ENCODE peak calls at places on chromosomes 11 and 22, in ten cellular contexts. One of them, this sample, is unnamed.

GRCh38 chr22:46447906-46448669 is 89.3 kb downstream of the CELSR1 start:
- DNase-seq in NCI-H2081: no peak
- DNase-seq in GM13976: no peak
- DNase-seq in kidney epithelial cell: no peak
- DNase-seq in amygdala: no peak
- DNase-seq in ACHN: no peak
- DNase-seq in activated CD4-positive, alpha-beta T cell treated with anti-CD3 and anti-CD28 coated beads for 4 hours: no peak
- DNase-seq in HS-5: no peak
- DNase-seq in tibial nerve: no peak
- DNase-seq in activated naive CD4-positive, alpha-beta T cell treated with Interleukin-2 at 50 U/mL for 16 hours: no peak
- DNase-seq in this sample: no peak

GRCh38 chr11:79121351-79121750 is 319.5 kb downstream of the TENM4 start:
- DNase-seq in NCI-H2081: no peak
- DNase-seq in GM13976: no peak
- DNase-seq in kidney epithelial cell: no peak
- DNase-seq in amygdala: no peak
- DNase-seq in ACHN: no peak
- DNase-seq in activated CD4-positive, alpha-beta T cell treated with anti-CD3 and anti-CD28 coated beads for 4 hours: no peak
- DNase-seq in HS-5: no peak
- DNase-seq in tibial nerve: no peak
- DNase-seq in activated naive CD4-positive, alpha-beta T cell treated with Interleukin-2 at 50 U/mL for 16 hours: no peak
- DNase-seq in this sample: no peak

GRCh38 chr11:396948-397548 is 3.0 kb downstream of the PKP3 start:
- DNase-seq in NCI-H2081: no peak
- DNase-seq in GM13976: peak; percentile 92
- DNase-seq in kidney epithelial cell: no peak
- DNase-seq in amygdala: peak; percentile 33
- DNase-seq in ACHN: peak; percentile 83
- DNase-seq in activated CD4-positive, alpha-beta T cell treated with anti-CD3 and anti-CD28 coated beads for 4 hours: peak; percentile 35
- DNase-seq in HS-5: no peak
- DNase-seq in tibial nerve: peak; percentile 41
- DNase-seq in activated naive CD4-positive, alpha-beta T cell treated with Interleukin-2 at 50 U/mL for 16 hours: peak; percentile 55
- DNase-seq in this sample: peak; percentile 67

GRCh38 chr22:28942333-28942732 is 59.0 kb downstream of the ZNRF3 start:
- DNase-seq in NCI-H2081: no peak
- DNase-seq in GM13976: no peak
- DNase-seq in kidney epithelial cell: no peak
- DNase-seq in amygdala: no peak
- DNase-seq in ACHN: no peak
- DNase-seq in activated CD4-positive, alpha-beta T cell treated with anti-CD3 and anti-CD28 coated beads for 4 hours: no peak
- DNase-seq in HS-5: no peak
- DNase-seq in tibial nerve: no peak
- DNase-seq in activated naive CD4-positive, alpha-beta T cell treated with Interleukin-2 at 50 U/mL for 16 hours: no peak
- DNase-seq in this sample: no peak

GRCh38 chr11:115503083-115503885 is 931 bp downstream of the CADM1 start:
- DNase-seq in NCI-H2081: peak; percentile 83
- DNase-seq in GM13976: peak; percentile 55
- DNase-seq in kidney epithelial cell: no peak
- DNase-seq in amygdala: peak; percentile 88
- DNase-seq in ACHN: peak; percentile 81
- DNase-seq in activated CD4-positive, alpha-beta T cell treated with anti-CD3 and anti-CD28 coated beads for 4 hours: no peak
- DNase-seq in HS-5: no peak
- DNase-seq in tibial nerve: peak; percentile 9
- DNase-seq in activated naive CD4-positive, alpha-beta T cell treated with Interleukin-2 at 50 U/mL for 16 hours: peak; percentile 12
- DNase-seq in this sample: peak; percentile 47

GRCh38 chr11:88178211-88178610 is 3.0 kb upstream of the RAB38 start:
- DNase-seq in NCI-H2081: no peak
- DNase-seq in GM13976: no peak
- DNase-seq in kidney epithelial cell: no peak
- DNase-seq in amygdala: no peak
- DNase-seq in ACHN: no peak
- DNase-seq in activated CD4-positive, alpha-beta T cell treated with anti-CD3 and anti-CD28 coated beads for 4 hours: no peak
- DNase-seq in HS-5: no peak
- DNase-seq in tibial nerve: no peak
- DNase-seq in activated naive CD4-positive, alpha-beta T cell treated with Interleukin-2 at 50 U/mL for 16 hours: no peak
- DNase-seq in this sample: peak; percentile 27

GRCh38 chr22:21962655-21962949 is 10.0 kb upstream of the PPM1F start:
- DNase-seq in NCI-H2081: no peak
- DNase-seq in GM13976: no peak
- DNase-seq in kidney epithelial cell: no peak
- DNase-seq in amygdala: no peak
- DNase-seq in ACHN: no peak
- DNase-seq in activated CD4-positive, alpha-beta T cell treated with anti-CD3 and anti-CD28 coated beads for 4 hours: no peak
- DNase-seq in HS-5: no peak
- DNase-seq in tibial nerve: no peak
- DNase-seq in activated naive CD4-positive, alpha-beta T cell treated with Interleukin-2 at 50 U/mL for 16 hours: no peak
- DNase-seq in this sample: no peak

GRCh38 chr11:33329705-33330329 is 72.6 kb downstream of the HIPK3 start:
- DNase-seq in NCI-H2081: peak; percentile 55
- DNase-seq in GM13976: peak; percentile 38
- DNase-seq in kidney epithelial cell: peak; percentile 16
- DNase-seq in amygdala: no peak
- DNase-seq in ACHN: peak; percentile 60
- DNase-seq in activated CD4-positive, alpha-beta T cell treated with anti-CD3 and anti-CD28 coated beads for 4 hours: peak; percentile 46
- DNase-seq in HS-5: no peak
- DNase-seq in tibial nerve: peak; percentile 21
- DNase-seq in activated naive CD4-positive, alpha-beta T cell treated with Interleukin-2 at 50 U/mL for 16 hours: peak; percentile 29
- DNase-seq in this sample: peak; percentile 27

GRCh38 chr11:67470337-67471002 is 1.4 kb upstream of the TMEM134 start:
- DNase-seq in NCI-H2081: no peak
- DNase-seq in GM13976: no peak
- DNase-seq in kidney epithelial cell: no peak
- DNase-seq in amygdala: no peak
- DNase-seq in ACHN: no peak
- DNase-seq in activated CD4-positive, alpha-beta T cell treated with anti-CD3 and anti-CD28 coated beads for 4 hours: no peak
- DNase-seq in HS-5: no peak
- DNase-seq in tibial nerve: no peak
- DNase-seq in activated naive CD4-positive, alpha-beta T cell treated with Interleukin-2 at 50 U/mL for 16 hours: no peak
- DNase-seq in this sample: no peak

GRCh38 chr22:27804683-27805297 is 3.2 kb upstream of the MN1 start:
- DNase-seq in NCI-H2081: peak; percentile 61
- DNase-seq in GM13976: peak; percentile 83
- DNase-seq in kidney epithelial cell: no peak
- DNase-seq in amygdala: peak; percentile 68
- DNase-seq in ACHN: peak; percentile 65
- DNase-seq in activated CD4-positive, alpha-beta T cell treated with anti-CD3 and anti-CD28 coated beads for 4 hours: peak; percentile 53
- DNase-seq in HS-5: no peak
- DNase-seq in tibial nerve: peak; percentile 81
- DNase-seq in activated naive CD4-positive, alpha-beta T cell treated with Interleukin-2 at 50 U/mL for 16 hours: peak; percentile 51
- DNase-seq in this sample: peak; percentile 74

GRCh38 chr11:125303186-125303585 is 138.6 kb downstream of the PKNOX2 start:
- DNase-seq in NCI-H2081: no peak
- DNase-seq in GM13976: no peak
- DNase-seq in kidney epithelial cell: no peak
- DNase-seq in amygdala: no peak
- DNase-seq in ACHN: no peak
- DNase-seq in activated CD4-positive, alpha-beta T cell treated with anti-CD3 and anti-CD28 coated beads for 4 hours: no peak
- DNase-seq in HS-5: no peak
- DNase-seq in tibial nerve: no peak
- DNase-seq in activated naive CD4-positive, alpha-beta T cell treated with Interleukin-2 at 50 U/mL for 16 hours: no peak
- DNase-seq in this sample: no peak

GRCh38 chr22:25111579-25112517 is 87.8 kb upstream of the CRYBB3 start:
- DNase-seq in NCI-H2081: no peak
- DNase-seq in GM13976: peak; percentile 39
- DNase-seq in kidney epithelial cell: no peak
- DNase-seq in amygdala: no peak
- DNase-seq in ACHN: peak; percentile 9
- DNase-seq in activated CD4-positive, alpha-beta T cell treated with anti-CD3 and anti-CD28 coated beads for 4 hours: no peak
- DNase-seq in HS-5: no peak
- DNase-seq in tibial nerve: peak; percentile 14
- DNase-seq in activated naive CD4-positive, alpha-beta T cell treated with Interleukin-2 at 50 U/mL for 16 hours: no peak
- DNase-seq in this sample: no peak

This sample was measured in uterus.